ENCODE peak calls at places on chromosome 10, in ten cellular contexts. One of them, this sample, is unnamed. For H3K9me3, the result is how much of the 10 kb centered on the place peaks cover.

GRCh38 chr10:130550952-130551674 is 414.9 kb downstream of the GLRX3 start:
- DNase-seq in astrocyte: no peak
- DNase-seq in upper lobe of left lung: no peak
- DNase-seq in prostate gland: no peak
- DNase-seq in ovary: no peak
- DNase-seq in fibroblast of lung: no peak
- DNase-seq in body of pancreas: no peak
- DNase-seq in PC-3: no peak
- DNase-seq in IMR-90: no peak
- DNase-seq in Peyer's patch: no peak
- DNase-seq in this sample: no peak

GRCh38 chr10:133260895-133261725 is 15.6 kb downstream of the ADAM8 start:
- DNase-seq in body of pancreas: peak
- DNase-seq in astrocyte: no peak
- DNase-seq in upper lobe of left lung: peak
- DNase-seq in IMR-90: no peak
- DNase-seq in fibroblast of lung: no peak
- DNase-seq in prostate gland: peak
- DNase-seq in ovary: peak
- DNase-seq in Peyer's patch: peak
- DNase-seq in PC-3: peak
- DNase-seq in this sample: peak

GRCh38 chr10:85979598-85979997 is 387.0 kb downstream of the GRID1 start:
- DNase-seq in fibroblast of lung: no peak
- DNase-seq in upper lobe of left lung: no peak
- DNase-seq in astrocyte: no peak
- DNase-seq in IMR-90: no peak
- DNase-seq in ovary: no peak
- DNase-seq in PC-3: no peak
- DNase-seq in body of pancreas: no peak
- DNase-seq in Peyer's patch: no peak
- DNase-seq in prostate gland: no peak
- DNase-seq in this sample: no peak

GRCh38 chr10:125560947-125561346 is 122.0 kb downstream of the TEX36 start:
- DNase-seq in IMR-90: no peak
- DNase-seq in ovary: no peak
- DNase-seq in PC-3: no peak
- DNase-seq in astrocyte: no peak
- DNase-seq in upper lobe of left lung: no peak
- DNase-seq in prostate gland: no peak
- DNase-seq in Peyer's patch: no peak
- DNase-seq in body of pancreas: no peak
- DNase-seq in fibroblast of lung: no peak
- DNase-seq in this sample: no peak

GRCh38 chr10:103936022-103936421 is 18.0 kb upstream of the STN1 start:
- DNase-seq in IMR-90: no peak
- DNase-seq in prostate gland: no peak
- DNase-seq in ovary: no peak
- DNase-seq in body of pancreas: no peak
- DNase-seq in fibroblast of lung: no peak
- DNase-seq in astrocyte: no peak
- DNase-seq in upper lobe of left lung: no peak
- DNase-seq in Peyer's patch: no peak
- DNase-seq in PC-3: no peak
- DNase-seq in this sample: no peak

GRCh38 chr10:48671914-48672595 is 12.6 kb upstream of the WDFY4 start:
- DNase-seq in ovary: no peak
- DNase-seq in Peyer's patch: no peak
- DNase-seq in PC-3: no peak
- DNase-seq in fibroblast of lung: no peak
- DNase-seq in astrocyte: no peak
- DNase-seq in upper lobe of left lung: no peak
- DNase-seq in IMR-90: no peak
- DNase-seq in prostate gland: no peak
- DNase-seq in body of pancreas: no peak
- DNase-seq in this sample: no peak

GRCh38 chr10:124701881-124702656 is 42.1 kb downstream of the FAM53B start:
- DNase-seq in prostate gland: no peak
- DNase-seq in fibroblast of lung: peak
- DNase-seq in PC-3: no peak
- DNase-seq in astrocyte: peak
- DNase-seq in ovary: peak
- DNase-seq in Peyer's patch: peak
- DNase-seq in upper lobe of left lung: no peak
- DNase-seq in body of pancreas: peak
- DNase-seq in IMR-90: peak
- DNase-seq in this sample: peak

GRCh38 chr10:62817120-62817762 is 1.1 kb upstream of the EGR2 start:
- DNase-seq in IMR-90: peak
- DNase-seq in fibroblast of lung: no peak
- DNase-seq in Peyer's patch: peak
- DNase-seq in ovary: peak
- DNase-seq in prostate gland: peak
- DNase-seq in PC-3: peak
- DNase-seq in astrocyte: peak
- DNase-seq in body of pancreas: peak
- DNase-seq in upper lobe of left lung: peak
- DNase-seq in this sample: peak

GRCh38 chr10:88962336-88962735 is 9.8 kb upstream of the ACTA2 start:
- DNase-seq in PC-3: no peak
- DNase-seq in ovary: no peak
- DNase-seq in body of pancreas: no peak
- DNase-seq in prostate gland: no peak
- DNase-seq in upper lobe of left lung: no peak
- DNase-seq in astrocyte: no peak
- DNase-seq in IMR-90: no peak
- DNase-seq in fibroblast of lung: no peak
- DNase-seq in Peyer's patch: no peak
- DNase-seq in this sample: no peak

GRCh38 chr10:88966785-88967184 is 14.2 kb upstream of the ACTA2 start:
- DNase-seq in IMR-90: peak
- DNase-seq in upper lobe of left lung: no peak
- DNase-seq in body of pancreas: no peak
- DNase-seq in prostate gland: no peak
- DNase-seq in astrocyte: no peak
- DNase-seq in PC-3: no peak
- DNase-seq in fibroblast of lung: no peak
- DNase-seq in ovary: peak
- DNase-seq in Peyer's patch: no peak
- DNase-seq in this sample: no peak

GRCh38 chr10:88965016-88965415 is 12.4 kb upstream of the ACTA2 start:
- DNase-seq in upper lobe of left lung: no peak
- DNase-seq in ovary: no peak
- DNase-seq in astrocyte: no peak
- DNase-seq in prostate gland: no peak
- DNase-seq in fibroblast of lung: no peak
- DNase-seq in IMR-90: peak
- DNase-seq in body of pancreas: no peak
- DNase-seq in PC-3: no peak
- DNase-seq in Peyer's patch: no peak
- DNase-seq in this sample: no peak

GRCh38 chr10:88963318-88963717 is 10.7 kb upstream of the ACTA2 start:
- DNase-seq in fibroblast of lung: no peak
- DNase-seq in PC-3: no peak
- DNase-seq in body of pancreas: no peak
- DNase-seq in prostate gland: no peak
- DNase-seq in IMR-90: no peak
- DNase-seq in astrocyte: no peak
- DNase-seq in ovary: no peak
- DNase-seq in Peyer's patch: no peak
- DNase-seq in upper lobe of left lung: no peak
- DNase-seq in this sample: no peak

DNA sequence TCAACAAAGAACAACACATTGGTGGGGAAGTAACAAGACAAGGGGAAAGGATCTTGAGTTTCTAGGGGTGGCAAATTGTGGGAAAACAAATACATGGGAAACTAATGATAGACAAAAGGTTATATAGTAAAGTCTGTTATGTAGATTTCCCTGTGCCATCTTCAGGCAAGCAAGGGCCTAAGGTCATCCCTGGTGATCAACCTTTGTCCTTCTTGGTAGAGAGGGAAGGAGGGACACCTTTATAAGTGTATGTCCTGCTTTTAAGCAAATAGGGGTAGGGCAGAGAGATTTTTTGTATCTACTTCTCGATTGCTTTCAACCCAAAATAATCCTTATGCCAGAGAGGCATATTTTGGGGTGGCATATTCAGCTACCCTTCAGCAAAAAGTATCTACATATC is 11.8 kb upstream of the ACTA2 start:
- DNase-seq in prostate gland: no peak
- DNase-seq in fibroblast of lung: no peak
- DNase-seq in Peyer's patch: no peak
- DNase-seq in IMR-90: no peak
- DNase-seq in astrocyte: no peak
- DNase-seq in PC-3: no peak
- DNase-seq in body of pancreas: no peak
- DNase-seq in upper lobe of left lung: no peak
- DNase-seq in ovary: no peak
- DNase-seq in this sample: no peak
- H3K4me3 ChIP-seq in prostate gland: no peak
- H3K4me3 ChIP-seq in fibroblast of lung: no peak
- H3K4me3 ChIP-seq in Peyer's patch: no peak
- H3K4me3 ChIP-seq in IMR-90: no peak
- H3K4me3 ChIP-seq in astrocyte: no peak
- H3K4me3 ChIP-seq in PC-3: no peak
- H3K4me3 ChIP-seq in body of pancreas: no peak
- H3K4me3 ChIP-seq in upper lobe of left lung: no peak
- H3K4me3 ChIP-seq in ovary: no peak
- H3K4me3 ChIP-seq in this sample: no peak

DNA sequence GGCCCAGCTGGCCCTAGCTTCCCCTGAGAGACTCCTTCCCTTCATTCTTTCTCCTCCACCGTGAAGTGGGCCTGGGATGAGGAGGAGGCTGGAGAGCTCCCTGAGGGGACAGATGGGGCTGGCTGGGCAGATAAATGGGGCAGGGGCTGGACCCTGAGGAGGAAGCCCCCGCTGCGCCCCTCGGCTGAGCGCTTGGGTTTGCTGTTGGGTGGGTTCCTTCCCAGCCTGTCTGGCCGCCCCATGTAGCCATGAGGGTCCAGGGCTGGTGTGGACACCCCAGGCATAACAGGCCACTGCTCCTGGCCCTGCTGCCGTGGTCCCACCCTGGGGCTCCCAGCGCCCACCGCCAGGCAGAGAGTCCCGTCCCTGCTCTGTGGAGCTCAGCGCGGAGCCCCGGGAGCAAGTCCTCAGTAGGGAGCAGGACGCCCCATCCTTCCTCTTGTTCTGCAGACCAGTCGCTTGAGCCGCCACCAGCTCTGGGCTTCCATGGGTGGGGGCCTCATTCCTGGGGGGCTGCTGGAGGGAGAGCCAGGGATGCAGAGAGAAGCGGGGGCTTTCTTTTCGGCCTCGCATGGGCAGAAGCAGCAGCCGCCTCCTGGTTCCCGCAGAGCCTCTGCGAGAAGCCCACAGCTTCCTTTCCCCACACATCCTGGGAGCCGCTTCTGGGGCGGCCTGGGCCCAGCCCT is 266.4 kb upstream of the TCERG1L start:
- DNase-seq in ovary: no peak
- DNase-seq in astrocyte: no peak
- DNase-seq in body of pancreas: no peak
- DNase-seq in Peyer's patch: no peak
- DNase-seq in upper lobe of left lung: peak
- DNase-seq in prostate gland: no peak
- DNase-seq in fibroblast of lung: no peak
- DNase-seq in PC-3: no peak
- DNase-seq in IMR-90: no peak
- DNase-seq in this sample: peak
- H3K9me3 ChIP-seq in ovary: under half
- H3K9me3 ChIP-seq in astrocyte: under half
- H3K9me3 ChIP-seq in body of pancreas: under half
- H3K9me3 ChIP-seq in Peyer's patch: under half
- H3K9me3 ChIP-seq in upper lobe of left lung: under half
- H3K9me3 ChIP-seq in prostate gland: under half
- H3K9me3 ChIP-seq in fibroblast of lung: under half
- H3K9me3 ChIP-seq in PC-3: under half
- H3K9me3 ChIP-seq in IMR-90: half or more
- H3K9me3 ChIP-seq in this sample: under half

GRCh38 chr10:101301111-101301731 is 52.7 kb upstream of the BTRC start:
- DNase-seq in body of pancreas: peak
- DNase-seq in astrocyte: no peak
- DNase-seq in prostate gland: peak
- DNase-seq in fibroblast of lung: peak
- DNase-seq in ovary: no peak
- DNase-seq in Peyer's patch: no peak
- DNase-seq in upper lobe of left lung: peak
- DNase-seq in IMR-90: peak
- DNase-seq in PC-3: peak
- DNase-seq in this sample: peak
- TF ChIP-seq CTCF in body of pancreas: peak
- TF ChIP-seq CTCF in astrocyte: peak
- TF ChIP-seq CTCF in prostate gland: peak
- TF ChIP-seq CTCF in fibroblast of lung: peak
- TF ChIP-seq CTCF in ovary: no peak
- TF ChIP-seq CTCF in Peyer's patch: peak
- TF ChIP-seq CTCF in upper lobe of left lung: peak
- TF ChIP-seq CTCF in IMR-90: peak
- TF ChIP-seq CTCF in PC-3: peak
- TF ChIP-seq CTCF in this sample: peak

GRCh38 chr10:95745487-95745886 is 10.5 kb upstream of the ENTPD1 start:
- DNase-seq in upper lobe of left lung: no peak
- DNase-seq in prostate gland: no peak
- DNase-seq in fibroblast of lung: no peak
- DNase-seq in Peyer's patch: no peak
- DNase-seq in astrocyte: no peak
- DNase-seq in ovary: no peak
- DNase-seq in body of pancreas: no peak
- DNase-seq in PC-3: no peak
- DNase-seq in IMR-90: no peak
- DNase-seq in this sample: no peak

GRCh38 chr10:95742962-95743535 is 12.9 kb upstream of the ENTPD1 start:
- DNase-seq in upper lobe of left lung: no peak
- DNase-seq in prostate gland: no peak
- DNase-seq in fibroblast of lung: no peak
- DNase-seq in Peyer's patch: no peak
- DNase-seq in IMR-90: no peak
- DNase-seq in ovary: no peak
- DNase-seq in PC-3: no peak
- DNase-seq in body of pancreas: no peak
- DNase-seq in astrocyte: peak
- DNase-seq in this sample: no peak

GRCh38 chr10:95739046-95739445 is 16.9 kb upstream of the ENTPD1 start:
- DNase-seq in ovary: no peak
- DNase-seq in IMR-90: no peak
- DNase-seq in fibroblast of lung: no peak
- DNase-seq in Peyer's patch: no peak
- DNase-seq in astrocyte: no peak
- DNase-seq in PC-3: no peak
- DNase-seq in prostate gland: no peak
- DNase-seq in upper lobe of left lung: no peak
- DNase-seq in body of pancreas: no peak
- DNase-seq in this sample: no peak

GRCh38 chr10:95742529-95742884 is 13.5 kb upstream of the ENTPD1 start:
- DNase-seq in IMR-90: peak
- DNase-seq in Peyer's patch: no peak
- DNase-seq in astrocyte: peak
- DNase-seq in fibroblast of lung: peak
- DNase-seq in ovary: no peak
- DNase-seq in body of pancreas: peak
- DNase-seq in upper lobe of left lung: peak
- DNase-seq in prostate gland: peak
- DNase-seq in PC-3: peak
- DNase-seq in this sample: no peak

DNA sequence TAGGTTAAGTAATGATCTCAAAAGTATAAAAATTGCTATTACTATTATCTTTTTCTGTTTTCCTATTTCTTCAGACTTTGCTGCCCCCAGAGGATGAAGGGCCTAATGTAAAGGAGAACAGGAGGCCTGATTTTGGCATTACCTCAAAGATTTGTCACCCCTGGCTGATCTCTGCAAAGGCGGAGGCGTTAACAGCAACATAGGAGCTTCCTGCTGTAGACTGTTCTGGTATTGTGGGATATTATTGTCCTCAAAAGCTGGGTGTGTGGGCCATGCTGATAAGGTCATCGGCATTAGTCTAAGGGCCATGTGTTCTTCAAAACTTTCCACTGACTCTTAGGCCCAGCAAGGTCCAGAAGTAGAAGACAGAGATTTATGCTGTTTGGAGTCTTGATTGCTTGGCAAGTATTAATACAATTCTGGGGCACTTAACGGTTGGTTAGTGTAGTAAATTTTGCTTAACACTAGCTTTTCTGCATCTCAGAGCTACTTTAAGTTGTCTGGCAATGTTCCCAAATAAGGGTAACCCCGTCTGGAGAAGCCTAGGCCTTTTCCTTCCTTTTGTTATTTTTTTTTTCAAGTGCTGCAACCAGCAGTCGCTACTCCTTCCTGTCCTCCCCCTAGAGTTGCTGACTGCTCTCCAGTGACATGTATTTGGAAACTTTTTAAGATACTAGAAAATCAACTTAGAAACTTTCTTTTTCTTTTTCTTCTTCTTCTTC is 14.0 kb upstream of the ENTPD1 start:
- DNase-seq in prostate gland: no peak
- DNase-seq in ovary: no peak
- DNase-seq in IMR-90: peak
- DNase-seq in astrocyte: peak
- DNase-seq in PC-3: no peak
- DNase-seq in upper lobe of left lung: peak
- DNase-seq in Peyer's patch: no peak
- DNase-seq in fibroblast of lung: no peak
- DNase-seq in body of pancreas: peak
- DNase-seq in this sample: no peak
- H3K4me3 ChIP-seq in prostate gland: no peak
- H3K4me3 ChIP-seq in ovary: no peak
- H3K4me3 ChIP-seq in IMR-90: no peak
- H3K4me3 ChIP-seq in astrocyte: no peak
- H3K4me3 ChIP-seq in PC-3: no peak
- H3K4me3 ChIP-seq in upper lobe of left lung: no peak
- H3K4me3 ChIP-seq in Peyer's patch: no peak
- H3K4me3 ChIP-seq in fibroblast of lung: no peak
- H3K4me3 ChIP-seq in body of pancreas: no peak
- H3K4me3 ChIP-seq in this sample: no peak

This sample was measured in osteoblast.